ENCODE peak calls at places on chromosomes 5 and 9, in ten cellular contexts. A is cardiac muscle cell, W is HFF-Myc, Y is H9, T is right atrium auricular region, H is tibial artery, Q is lung, I is AG04450, F is cardiac fibroblast, S is PC-9. K is an unnamed sample.

GRCh38 chr5:83956386-83956785 is 235.7 kb upstream of the HAPLN1 start:
- DNase-seq in A (no peak), W (no peak), Y (no peak), T (no peak), H (no peak), Q (no peak), I (no peak), F (no peak), S (no peak), K (no peak)

GRCh38 chr5:141039517-141039916 is 11.7 kb upstream of the PCDHB1 start:
- DNase-seq in A (no peak), W (no peak), Y (no peak), T (no peak), H (no peak), Q (no peak), I (no peak), F (no peak), S (peak), K (no peak)

GRCh38 chr5:153988510-153988909 is 50.2 kb downstream of the FAM114A2 start:
- DNase-seq in A (no peak), W (no peak), Y (no peak), T (no peak), H (no peak), Q (no peak), I (no peak), F (no peak), S (no peak), K (no peak)

GRCh38 chr9:83422512-83422911 is 115.7 kb downstream of the FRMD3 start:
- DNase-seq in A (peak), W (no peak), Y (no peak), T (no peak), H (no peak), Q (no peak), I (no peak), F (peak), S (no peak), K (no peak)

GRCh38 chr9:124220551-124221451 is 36.9 kb upstream of the NEK6 start:
- DNase-seq in A (peak), W (no peak), Y (no peak), T (no peak), H (peak), Q (no peak), I (no peak), F (peak), S (peak), K (peak)

GRCh38 chr9:35341585-35341984 is 148.3 kb upstream of the RUSC2 start:
- DNase-seq in A (peak), W (peak), Y (peak), T (peak), H (peak), Q (peak), I (peak), F (peak), S (no peak), K (peak)

GRCh38 chr9:90112791-90113190 is 508.0 kb downstream of the GADD45G start:
- DNase-seq in A (peak), W (no peak), Y (no peak), T (no peak), H (no peak), Q (no peak), I (no peak), F (peak), S (no peak), K (no peak)

GRCh38 chr5:56350595-56351170 is 117.6 kb upstream of the ANKRD55 start:
- DNase-seq in A (peak), W (peak), Y (no peak), T (peak), H (peak), Q (peak), I (peak), F (peak), S (peak), K (peak)

GRCh38 chr9:101705135-101705661 is 33.2 kb downstream of the GRIN3A start:
- DNase-seq in A (no peak), W (no peak), Y (peak), T (no peak), H (no peak), Q (no peak), I (no peak), F (no peak), S (no peak), K (no peak)

GRCh38 chr9:34233691-34234090 is 54.8 kb downstream of the UBAP1 start:
- DNase-seq in A (no peak), W (no peak), Y (no peak), T (no peak), H (no peak), Q (no peak), I (no peak), F (no peak), S (no peak), K (no peak)

GRCh38 chr9:34240021-34240420 is 61.2 kb downstream of the UBAP1 start:
- DNase-seq in A (no peak), W (no peak), Y (no peak), T (no peak), H (no peak), Q (no peak), I (no peak), F (no peak), S (no peak), K (no peak)

GRCh38 chr9:34242830-34243229 is 64.0 kb downstream of the UBAP1 start:
- DNase-seq in A (peak), W (no peak), Y (no peak), T (no peak), H (no peak), Q (no peak), I (no peak), F (peak), S (no peak), K (no peak)

DNA sequence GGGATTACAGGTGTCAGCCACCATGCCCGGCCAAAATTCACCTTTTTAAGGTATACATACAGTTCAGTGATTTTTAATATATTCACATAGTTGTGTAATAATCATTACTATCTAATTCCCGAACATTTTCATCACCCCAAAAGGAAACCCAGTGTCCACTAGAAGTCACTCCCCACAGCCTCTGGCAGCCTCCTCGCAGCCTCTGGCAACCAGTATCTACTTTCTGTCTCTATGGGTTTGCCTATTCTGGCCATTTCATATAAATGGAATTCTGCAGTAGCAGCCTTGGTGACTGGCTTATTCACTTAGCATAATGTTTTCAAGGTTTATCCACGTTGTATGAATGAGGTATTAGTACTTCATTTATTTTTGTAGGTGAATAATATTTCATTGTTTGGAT is 59.0 kb downstream of the UBAP1 start:
- DNase-seq in A (no peak), W (no peak), Y (no peak), T (no peak), H (no peak), Q (no peak), I (no peak), F (no peak), S (no peak), K (no peak)
- TF ChIP-seq CTCF in A (no peak), W (no peak), Y (no peak), T (no peak), H (no peak), Q (no peak), I (no peak), F (no peak), S (no peak), K (no peak)

DNA sequence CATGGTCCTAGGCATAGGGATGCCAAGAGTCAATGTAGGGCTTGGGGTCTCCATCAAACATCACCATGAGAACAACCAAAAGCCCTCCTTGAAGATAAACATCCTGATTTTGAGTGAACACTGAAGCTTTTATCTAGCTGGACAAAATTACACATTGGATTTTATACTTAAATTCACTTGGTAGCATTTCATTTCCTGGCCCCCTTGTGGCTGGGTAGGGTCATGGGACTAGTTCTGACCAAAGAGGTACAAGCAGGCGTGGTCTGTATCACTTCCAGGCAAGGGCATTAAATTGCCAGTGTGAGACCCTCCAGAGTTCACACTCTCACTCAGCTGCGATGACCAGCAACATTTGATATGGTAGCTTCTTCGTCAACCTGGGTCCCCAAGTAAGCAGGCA is 320.3 kb downstream of the ACTL7B start:
- DNase-seq in A (no peak), W (no peak), Y (peak), T (no peak), H (no peak), Q (no peak), I (no peak), F (no peak), S (no peak), K (no peak)
- TF ChIP-seq CTCF in A (peak), W (peak), Y (peak), T (no peak), H (peak), Q (peak), I (peak), F (peak), S (peak), K (peak)

GRCh38 chr5:157473383-157474370 is 13.7 kb downstream of the NIPAL4 start:
- DNase-seq in A (no peak), W (no peak), Y (no peak), T (no peak), H (no peak), Q (no peak), I (no peak), F (peak), S (no peak), K (peak)
- TF ChIP-seq CTCF in A (no peak), W (no peak), Y (no peak), T (no peak), H (no peak), Q (no peak), I (no peak), F (peak), S (no peak), K (no peak)

GRCh38 chr9:97484134-97484533 is 17.3 kb upstream of the TMOD1 start:
- DNase-seq in A (no peak), W (no peak), Y (no peak), T (no peak), H (no peak), Q (no peak), I (no peak), F (no peak), S (no peak), K (no peak)

GRCh38 chr9:97487880-97488279 is 13.6 kb upstream of the TMOD1 start:
- DNase-seq in A (no peak), W (no peak), Y (no peak), T (no peak), H (no peak), Q (no peak), I (no peak), F (no peak), S (no peak), K (no peak)

GRCh38 chr9:97491216-97491999 is 10.1 kb upstream of the TMOD1 start:
- DNase-seq in A (no peak), W (no peak), Y (no peak), T (no peak), H (no peak), Q (no peak), I (no peak), F (no peak), S (no peak), K (no peak)

DNA sequence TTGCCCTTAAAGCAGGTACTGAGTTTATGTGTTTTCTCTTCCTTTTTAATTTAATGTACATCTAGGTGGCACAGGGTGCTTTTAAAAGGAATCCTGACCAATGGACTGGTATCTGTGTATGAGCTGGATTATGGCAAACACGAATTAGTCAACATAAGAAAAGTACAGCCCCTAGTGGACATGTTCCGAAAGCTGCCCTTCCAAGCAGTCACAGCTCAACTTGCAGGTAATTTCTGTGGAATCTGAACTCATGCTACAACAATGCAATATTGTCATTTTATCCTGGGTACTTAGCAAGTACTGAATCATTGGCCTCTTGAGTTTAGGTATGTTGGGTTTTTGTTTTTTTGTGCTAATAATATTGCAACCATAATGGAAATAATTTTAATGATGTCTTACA is 14.4 kb upstream of the TMOD1 start:
- DNase-seq in A (no peak), W (no peak), Y (no peak), T (no peak), H (no peak), Q (no peak), I (no peak), F (no peak), S (no peak), K (no peak)
- TF ChIP-seq CTCF in A (peak), W (peak), Y (peak), T (no peak), H (no peak), Q (no peak), I (peak), F (peak), S (peak), K (no peak)

GRCh38 chr5:132263548-132264261 is 6.2 kb downstream of the PDLIM4 start:
- DNase-seq in A (peak), W (peak), Y (peak), T (peak), H (no peak), Q (peak), I (peak), F (peak), S (peak), K (peak)
- TF ChIP-seq CTCF in A (peak), W (peak), Y (no peak), T (no peak), H (no peak), Q (no peak), I (peak), F (peak), S (no peak), K (no peak)

GRCh38 chr5:177303121-177303924 is at the start of the genes PRELID1 and RAB24:
- DNase-seq in A (peak), W (no peak), Y (peak), T (peak), H (peak), Q (peak), I (peak), F (peak), S (peak), K (peak)
- TF ChIP-seq CTCF in A (peak), W (peak), Y (peak), T (peak), H (peak), Q (no peak), I (peak), F (peak), S (no peak), K (peak)

K was measured in sigmoid colon.